ENCODE peak calls at places on chromosomes 4 and X, in nine cellular contexts. X is tibial artery, D is ovary, W is heart left ventricle, V is astrocyte of the spinal cord, K is foreskin fibroblast, B is lower lobe of right lung, C is cardiac fibroblast, T is HL-60. J is an unnamed sample.

GRCh38 chrX:30679369-30679768 is 26.1 kb downstream of the GK start:
- DNase-seq in X (no peak), D (no peak), W (no peak), V (no peak), K (no peak), B (no peak), C (no peak), T (no peak), J (no peak)

GRCh38 chrX:3286196-3286920 is 60.1 kb downstream of the MXRA5 start:
- DNase-seq in X (no peak), D (no peak), W (no peak), V (peak; percentile 96), K (peak; percentile 80), B (no peak), C (peak; percentile 70), T (no peak), J (peak; percentile 90)

GRCh38 chr4:101597204-101597603 is 193.3 kb upstream of the BANK1 start:
- DNase-seq in X (no peak), D (no peak), W (no peak), V (no peak), K (no peak), B (no peak), C (peak; percentile 5), T (no peak), J (no peak)

GRCh38 chr4:88964450-88964849 is 92.5 kb downstream of the FAM13A start:
- DNase-seq in X (no peak), D (no peak), W (no peak), V (peak; percentile 36), K (peak; percentile 63), B (no peak), C (peak; percentile 28), T (no peak), J (peak; percentile 69)

GRCh38 chrX:18119856-18120255 is 100.8 kb downstream of the BEND2 start:
- DNase-seq in X (no peak), D (no peak), W (no peak), V (no peak), K (no peak), B (no peak), C (no peak), T (no peak), J (no peak)

GRCh38 chrX:20594985-20595384 is 328.3 kb upstream of the RPS6KA3 start:
- DNase-seq in X (no peak), D (no peak), W (no peak), V (no peak), K (peak; percentile 1), B (no peak), C (peak; percentile 8), T (no peak), J (peak; percentile 0)

GRCh38 chr4:112946127-112946526 is 103.3 kb upstream of the ANK2 start:
- DNase-seq in X (no peak), D (no peak), W (no peak), V (no peak), K (no peak), B (no peak), C (no peak), T (no peak), J (no peak)

GRCh38 chr4:123339507-123340380 is 56.9 kb upstream of the SPRY1 start:
- DNase-seq in X (no peak), D (no peak), W (no peak), V (no peak), K (no peak), B (no peak), C (no peak), T (no peak), J (no peak)

GRCh38 chr4:158934996-158935669 is 166.3 kb downstream of the FNIP2 start:
- DNase-seq in X (no peak), D (no peak), W (no peak), V (no peak), K (peak; percentile 67), B (no peak), C (no peak), T (no peak), J (no peak)

GRCh38 chrX:115894087-115894486 is 276.5 kb upstream of the AGTR2 start:
- DNase-seq in X (no peak), D (peak; percentile 29), W (no peak), V (peak; percentile 52), K (no peak), B (no peak), C (peak; percentile 11), T (no peak), J (peak; percentile 9)

GRCh38 chrX:53594354-53594753 is 92.2 kb downstream of the HUWE1 start:
- DNase-seq in X (no peak), D (no peak), W (no peak), V (peak; percentile 7), K (peak; percentile 64), B (no peak), C (peak; percentile 31), T (peak; percentile 15), J (peak; percentile 59)

GRCh38 chrX:49001521-49002090 is 458 bp downstream of the GRIPAP1 start:
- DNase-seq in X (peak; percentile 20), D (peak; percentile 29), W (no peak), V (peak; percentile 27), K (peak; percentile 58), B (peak; percentile 43), C (peak; percentile 46), T (no peak), J (peak; percentile 43)

GRCh38 chr4:13548059-13548983 is 4.0 kb upstream of the NKX3-2 start:
- DNase-seq in X (no peak), D (no peak), W (no peak), V (peak; percentile 32), K (peak; percentile 52), B (no peak), C (no peak), T (no peak), J (no peak)

GRCh38 chr4:98474408-98474844 is 184.0 kb downstream of the TSPAN5 start:
- DNase-seq in X (no peak), D (no peak), W (no peak), V (peak; percentile 59), K (peak; percentile 93), B (no peak), C (peak; percentile 64), T (peak; percentile 6), J (peak; percentile 76)

GRCh38 chr4:90207887-90208454 is 80.8 kb downstream of the CCSER1 start:
- DNase-seq in X (no peak), D (no peak), W (peak; percentile 33), V (no peak), K (no peak), B (no peak), C (no peak), T (no peak), J (no peak)

GRCh38 chrX:84165716-84166115 is 22.3 kb downstream of the RPS6KA6 start:
- DNase-seq in X (no peak), D (no peak), W (no peak), V (no peak), K (no peak), B (no peak), C (peak; percentile 14), T (no peak), J (no peak)

GRCh38 chrX:138191998-138192397 is 519.5 kb downstream of the FGF13 start:
- DNase-seq in X (no peak), D (no peak), W (no peak), V (peak; percentile 5), K (peak; percentile 3), B (no peak), C (peak; percentile 0), T (no peak), J (peak; percentile 22)

GRCh38 chr4:80374180-80374579 is 38.6 kb downstream of the CFAP299 start:
- DNase-seq in X (no peak), D (no peak), W (no peak), V (no peak), K (no peak), B (no peak), C (no peak), T (no peak), J (no peak)

GRCh38 chrX:20224814-20225487 is 41.8 kb downstream of the RPS6KA3 start:
- DNase-seq in X (no peak), D (no peak), W (no peak), V (peak; percentile 45), K (peak; percentile 42), B (no peak), C (peak; percentile 44), T (no peak), J (peak; percentile 37)

GRCh38 chrX:47574096-47574553 is 8.1 kb upstream of the TIMP1 start:
- DNase-seq in X (no peak), D (peak; percentile 62), W (no peak), V (no peak), K (peak; percentile 32), B (no peak), C (no peak), T (no peak), J (no peak)

DNA sequence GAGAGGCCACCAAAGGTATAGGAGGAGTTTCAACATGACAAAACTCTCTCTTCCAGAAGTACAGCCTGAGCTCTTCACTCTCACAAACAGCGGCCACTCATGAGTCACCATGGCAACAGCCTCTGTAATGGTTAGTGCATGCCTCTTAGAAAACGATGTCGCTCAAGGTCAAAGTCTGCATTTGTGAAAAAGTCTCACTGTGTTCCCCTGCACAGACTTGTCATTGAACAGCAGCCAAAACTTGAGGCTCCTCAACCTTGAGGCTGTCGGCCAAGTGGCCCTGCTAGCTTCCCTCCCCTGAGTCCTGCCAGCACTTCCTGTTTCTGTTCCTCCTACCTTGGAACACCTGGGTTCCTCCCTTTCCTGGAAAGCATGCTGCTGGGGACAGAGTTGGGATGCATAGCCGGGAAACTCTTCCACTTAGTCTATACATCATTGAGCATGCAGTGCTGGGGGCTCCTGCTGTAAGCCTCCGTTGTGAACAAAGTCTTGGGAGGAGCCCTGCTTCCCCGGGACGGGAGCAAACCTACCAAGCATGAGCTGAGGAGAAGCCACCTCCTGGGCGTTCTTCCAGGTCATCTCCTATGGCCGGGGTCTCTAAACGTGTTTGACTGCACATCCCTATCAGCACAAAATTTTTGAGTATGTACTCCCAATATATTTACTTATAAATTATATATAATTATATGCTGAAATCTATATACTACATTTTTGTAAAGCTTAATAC is 66.7 kb downstream of the ING2 start:
- DNase-seq in X (no peak), D (peak; percentile 79), W (no peak), V (peak; percentile 25), K (peak; percentile 59), B (peak; percentile 87), C (peak; percentile 34), T (no peak), J (peak; percentile 53)
- H3K4me3 ChIP-seq in X (no peak overlapping the region), D (no peak overlapping the region), W (no peak overlapping the region), V (no peak overlapping the region), K (no peak overlapping the region), B (no peak overlapping the region), C (no peak overlapping the region), T (no peak overlapping the region), J (no peak overlapping the region)

GRCh38 chrX:108199691-108200090 is 108.1 kb downstream of the ATG4A start:
- DNase-seq in X (no peak), D (no peak), W (no peak), V (peak; percentile 25), K (peak; percentile 71), B (no peak), C (peak; percentile 50), T (no peak), J (peak; percentile 15)
- TF ChIP-seq CTCF in X (peak; percentile 38), D (no peak), W (peak; percentile 58), V (peak; percentile 57), K (peak; percentile 44), B (peak; percentile 43), C (peak; percentile 59), T (no peak), J (peak; percentile 58)

GRCh38 chrX:39766882-39767281 is 330.9 kb downstream of the BCOR start:
- DNase-seq in X (peak; percentile 21), D (no peak), W (peak; percentile 62), V (peak; percentile 39), K (no peak), B (no peak), C (no peak), T (no peak), J (peak; percentile 47)
- H3K4me3 ChIP-seq in X (no peak overlapping the region), D (no peak overlapping the region), W (no peak overlapping the region), V (no peak overlapping the region), K (no peak overlapping the region), B (no peak overlapping the region), C (no peak overlapping the region), T (no peak overlapping the region), J (no peak overlapping the region)

GRCh38 chr4:1285790-1286553 is 3.7 kb upstream of the MAEA start:
- DNase-seq in X (no peak), D (no peak), W (no peak), V (no peak), K (peak; percentile 60), B (no peak), C (peak; percentile 10), T (no peak), J (no peak)
- TF ChIP-seq CTCF in X (peak; percentile 4), D (no peak), W (no peak), V (no peak), K (no peak), B (peak; percentile 15), C (no peak), T (peak; percentile 20), J (no peak)